ENCODE peak calls at places on chromosomes 6 and 20, in five cellular contexts. One of them, this sample, is unnamed.

GRCh38 chr6:144027927-144028587 is 20.0 kb upstream of the PLAGL1 start:
- DNase-seq in NCI-H1694: no peak
- DNase-seq in activated naive CD4-positive, alpha-beta T cell treated with anti-CD3 and anti-CD28 coated beads, Interleukin-2, amount 50 U/mL, for 16 hours: no peak
- DNase-seq in HS-5: no peak
- DNase-seq in left cardiac atrium: no peak
- DNase-seq in this sample: no peak

GRCh38 chr20:59063358-59064213 is 21.0 kb upstream of the PRELID3B start:
- DNase-seq in NCI-H1694: no peak
- DNase-seq in activated naive CD4-positive, alpha-beta T cell treated with anti-CD3 and anti-CD28 coated beads, Interleukin-2, amount 50 U/mL, for 16 hours: no peak
- DNase-seq in HS-5: peak
- DNase-seq in left cardiac atrium: peak
- DNase-seq in this sample: peak

GRCh38 chr20:2920473-2920872 is 47.2 kb downstream of the PTPRA start:
- DNase-seq in NCI-H1694: no peak
- DNase-seq in activated naive CD4-positive, alpha-beta T cell treated with anti-CD3 and anti-CD28 coated beads, Interleukin-2, amount 50 U/mL, for 16 hours: no peak
- DNase-seq in HS-5: no peak
- DNase-seq in left cardiac atrium: no peak
- DNase-seq in this sample: no peak

GRCh38 chr6:80165143-80165542 is 58.7 kb downstream of the BCKDHB start:
- DNase-seq in NCI-H1694: no peak
- DNase-seq in activated naive CD4-positive, alpha-beta T cell treated with anti-CD3 and anti-CD28 coated beads, Interleukin-2, amount 50 U/mL, for 16 hours: peak
- DNase-seq in HS-5: peak
- DNase-seq in left cardiac atrium: no peak
- DNase-seq in this sample: no peak

GRCh38 chr6:53358440-53359087 is 9.8 kb upstream of the ELOVL5 start:
- DNase-seq in NCI-H1694: no peak
- DNase-seq in activated naive CD4-positive, alpha-beta T cell treated with anti-CD3 and anti-CD28 coated beads, Interleukin-2, amount 50 U/mL, for 16 hours: no peak
- DNase-seq in HS-5: no peak
- DNase-seq in left cardiac atrium: no peak
- DNase-seq in this sample: no peak

GRCh38 chr6:106562001-106562400 is 67.3 kb downstream of the RTN4IP1 start:
- DNase-seq in NCI-H1694: no peak
- DNase-seq in activated naive CD4-positive, alpha-beta T cell treated with anti-CD3 and anti-CD28 coated beads, Interleukin-2, amount 50 U/mL, for 16 hours: no peak
- DNase-seq in HS-5: no peak
- DNase-seq in left cardiac atrium: no peak
- DNase-seq in this sample: no peak

GRCh38 chr20:56411759-56412472 is at the start of gene CASS4:
- DNase-seq in NCI-H1694: no peak
- DNase-seq in activated naive CD4-positive, alpha-beta T cell treated with anti-CD3 and anti-CD28 coated beads, Interleukin-2, amount 50 U/mL, for 16 hours: no peak
- DNase-seq in HS-5: no peak
- DNase-seq in left cardiac atrium: peak
- DNase-seq in this sample: peak

GRCh38 chr6:169917153-169917552 is 165.7 kb downstream of the ERMARD start:
- DNase-seq in NCI-H1694: no peak
- DNase-seq in activated naive CD4-positive, alpha-beta T cell treated with anti-CD3 and anti-CD28 coated beads, Interleukin-2, amount 50 U/mL, for 16 hours: no peak
- DNase-seq in HS-5: no peak
- DNase-seq in left cardiac atrium: no peak
- DNase-seq in this sample: no peak

GRCh38 chr6:126153661-126154060 is 167.3 kb downstream of the TRMT11 start:
- DNase-seq in NCI-H1694: no peak
- DNase-seq in activated naive CD4-positive, alpha-beta T cell treated with anti-CD3 and anti-CD28 coated beads, Interleukin-2, amount 50 U/mL, for 16 hours: no peak
- DNase-seq in HS-5: no peak
- DNase-seq in left cardiac atrium: no peak
- DNase-seq in this sample: no peak

GRCh38 chr6:73180076-73180717 is 45.1 kb downstream of the KHDC1L start:
- DNase-seq in NCI-H1694: no peak
- DNase-seq in activated naive CD4-positive, alpha-beta T cell treated with anti-CD3 and anti-CD28 coated beads, Interleukin-2, amount 50 U/mL, for 16 hours: no peak
- DNase-seq in HS-5: peak
- DNase-seq in left cardiac atrium: no peak
- DNase-seq in this sample: no peak

GRCh38 chr6:111626446-111626845 is 20.8 kb upstream of the TRAF3IP2 start:
- DNase-seq in NCI-H1694: peak
- DNase-seq in activated naive CD4-positive, alpha-beta T cell treated with anti-CD3 and anti-CD28 coated beads, Interleukin-2, amount 50 U/mL, for 16 hours: no peak
- DNase-seq in HS-5: no peak
- DNase-seq in left cardiac atrium: no peak
- DNase-seq in this sample: no peak

GRCh38 chr6:13715444-13715883 is 3.8 kb upstream of the RANBP9 start:
- DNase-seq in NCI-H1694: no peak
- DNase-seq in activated naive CD4-positive, alpha-beta T cell treated with anti-CD3 and anti-CD28 coated beads, Interleukin-2, amount 50 U/mL, for 16 hours: no peak
- DNase-seq in HS-5: no peak
- DNase-seq in left cardiac atrium: no peak
- DNase-seq in this sample: no peak

GRCh38 chr6:136586295-136586694 is 36.1 kb upstream of the MAP7 start:
- DNase-seq in NCI-H1694: no peak
- DNase-seq in activated naive CD4-positive, alpha-beta T cell treated with anti-CD3 and anti-CD28 coated beads, Interleukin-2, amount 50 U/mL, for 16 hours: no peak
- DNase-seq in HS-5: peak
- DNase-seq in left cardiac atrium: no peak
- DNase-seq in this sample: no peak

GRCh38 chr20:34495928-34496327 is 20.3 kb upstream of the DYNLRB1 start:
- DNase-seq in NCI-H1694: no peak
- DNase-seq in activated naive CD4-positive, alpha-beta T cell treated with anti-CD3 and anti-CD28 coated beads, Interleukin-2, amount 50 U/mL, for 16 hours: no peak
- DNase-seq in HS-5: no peak
- DNase-seq in left cardiac atrium: no peak
- DNase-seq in this sample: no peak

GRCh38 chr6:4670295-4670694 is 105.9 kb upstream of the CDYL start:
- DNase-seq in NCI-H1694: no peak
- DNase-seq in activated naive CD4-positive, alpha-beta T cell treated with anti-CD3 and anti-CD28 coated beads, Interleukin-2, amount 50 U/mL, for 16 hours: no peak
- DNase-seq in HS-5: no peak
- DNase-seq in left cardiac atrium: no peak
- DNase-seq in this sample: no peak

GRCh38 chr6:22421187-22421586 is 124.4 kb upstream of the PRL start:
- DNase-seq in NCI-H1694: no peak
- DNase-seq in activated naive CD4-positive, alpha-beta T cell treated with anti-CD3 and anti-CD28 coated beads, Interleukin-2, amount 50 U/mL, for 16 hours: no peak
- DNase-seq in HS-5: peak
- DNase-seq in left cardiac atrium: no peak
- DNase-seq in this sample: no peak

GRCh38 chr20:33423141-33423834 is 20.3 kb downstream of the SNTA1 start:
- DNase-seq in NCI-H1694: no peak
- DNase-seq in activated naive CD4-positive, alpha-beta T cell treated with anti-CD3 and anti-CD28 coated beads, Interleukin-2, amount 50 U/mL, for 16 hours: no peak
- DNase-seq in HS-5: peak
- DNase-seq in left cardiac atrium: peak
- DNase-seq in this sample: peak

GRCh38 chr6:73631849-73632248 is 21.9 kb downstream of the SLC17A5 start:
- DNase-seq in NCI-H1694: no peak
- DNase-seq in activated naive CD4-positive, alpha-beta T cell treated with anti-CD3 and anti-CD28 coated beads, Interleukin-2, amount 50 U/mL, for 16 hours: no peak
- DNase-seq in HS-5: no peak
- DNase-seq in left cardiac atrium: no peak
- DNase-seq in this sample: no peak

This sample was measured in adrenal gland.